ENCODE peak calls at places on chromosomes 2 and 18, in six cellular contexts. G is LoVo; F is activated CD4-positive, alpha-beta T cell treated with anti-CD3 and anti-CD28 coated beads, Interleukin-2, amount 50 U/mL, for 48 hours; Z is activated CD8-positive, alpha-beta memory T cell treated with anti-CD3 and anti-CD28 coated beads for 1 hour; U is fibroblast of pulmonary artery; V is type B pancreatic cell. E is an unnamed sample.

GRCh38 chr2:46535360-46535759 is 56.0 kb downstream of the TMEM247 start:
- DNase-seq in Z (no peak), F (peak), V (no peak), U (no peak), G (no peak), E (peak)

GRCh38 chr18:67261931-67262552 is 254.5 kb downstream of the DSEL start:
- DNase-seq in V (no peak), U (no peak), Z (no peak), F (no peak), G (no peak), E (no peak)

GRCh38 chr18:74316257-74317180 is 880 bp downstream of the C18orf63 start:
- DNase-seq in Z (no peak), U (peak), F (no peak), V (no peak), G (peak), E (no peak)

GRCh38 chr2:20052872-20053281 is 1.4 kb upstream of the LAPTM4A start:
- DNase-seq in Z (no peak), G (peak), V (no peak), F (no peak), U (peak), E (peak)

GRCh38 chr18:62445386-62445917 is 77.4 kb upstream of the ZCCHC2 start:
- DNase-seq in G (no peak), V (no peak), F (no peak), Z (no peak), U (no peak), E (no peak)

GRCh38 chr2:58535182-58535581 is 294.1 kb upstream of the FANCL start:
- DNase-seq in F (no peak), Z (no peak), V (no peak), G (no peak), U (no peak), E (no peak)

GRCh38 chr2:40093036-40093673 is 314.1 kb upstream of the THUMPD2 start:
- DNase-seq in U (peak), V (no peak), F (no peak), G (no peak), Z (no peak), E (no peak)

GRCh38 chr18:46755315-46756171 is 1.3 kb downstream of the ST8SIA5 start:
- DNase-seq in V (no peak), U (no peak), G (no peak), Z (no peak), F (no peak), E (no peak)

GRCh38 chr2:223044092-223044836 is 7.7 kb upstream of the KCNE4 start:
- DNase-seq in U (no peak), Z (no peak), V (no peak), G (no peak), F (no peak), E (no peak)

GRCh38 chr2:237511421-237511820 is 24.4 kb downstream of the MLPH start:
- DNase-seq in U (no peak), G (no peak), F (no peak), V (no peak), Z (no peak), E (no peak)

GRCh38 chr2:205032093-205032551 is 486.8 kb downstream of the PARD3B start:
- DNase-seq in U (no peak), Z (no peak), F (no peak), G (no peak), V (no peak), E (no peak)

GRCh38 chr2:234025475-234025874 is 25.0 kb upstream of the SPP2 start:
- DNase-seq in V (no peak), Z (no peak), G (no peak), U (no peak), F (no peak), E (no peak)

GRCh38 chr18:57437433-57437781 is 2.2 kb downstream of the ONECUT2 start:
- DNase-seq in F (no peak), V (no peak), Z (no peak), U (no peak), G (no peak), E (no peak)

GRCh38 chr2:2706306-2706705 is 375.2 kb upstream of the MYT1L start:
- DNase-seq in F (no peak), Z (no peak), V (no peak), G (no peak), U (no peak), E (no peak)

GRCh38 chr18:3360211-3360610 is 89.8 kb upstream of the TGIF1 start:
- DNase-seq in Z (no peak), G (no peak), V (no peak), F (no peak), U (no peak), E (no peak)

E was measured in body of pancreas.